ENCODE peak calls at places on chromosomes 12 and 14, in four cellular contexts. One of them, this sample, is unnamed.

GRCh38 chr12:121439715-121440114 is 39.8 kb downstream of the RNF34 start:
- DNase-seq in NCI-H1105: no peak
- DNase-seq in mucosa of descending colon: no peak
- DNase-seq in stimulated activated CD8-positive, alpha-beta memory T cell treated with anti-CD3 and anti-CD28 coated beads, Interleukin-12 subunit alpha, Interleukin-12 subunit beta, amount 100 ng/mL, for 4 hours: no peak
- DNase-seq in this sample: no peak

GRCh38 chr14:93430889-93431670 is at the start of gene UNC79:
- DNase-seq in NCI-H1105: peak; percentile 89
- DNase-seq in mucosa of descending colon: no peak
- DNase-seq in stimulated activated CD8-positive, alpha-beta memory T cell treated with anti-CD3 and anti-CD28 coated beads, Interleukin-12 subunit alpha, Interleukin-12 subunit beta, amount 100 ng/mL, for 4 hours: no peak
- DNase-seq in this sample: no peak

GRCh38 chr12:122399592-122400373 is 22.7 kb downstream of the CLIP1 start:
- DNase-seq in NCI-H1105: peak; percentile 75
- DNase-seq in mucosa of descending colon: peak; percentile 58
- DNase-seq in stimulated activated CD8-positive, alpha-beta memory T cell treated with anti-CD3 and anti-CD28 coated beads, Interleukin-12 subunit alpha, Interleukin-12 subunit beta, amount 100 ng/mL, for 4 hours: no peak
- DNase-seq in this sample: peak; percentile 75

GRCh38 chr12:109160433-109160832 is 44.0 kb downstream of the ACACB start:
- DNase-seq in NCI-H1105: no peak
- DNase-seq in mucosa of descending colon: no peak
- DNase-seq in stimulated activated CD8-positive, alpha-beta memory T cell treated with anti-CD3 and anti-CD28 coated beads, Interleukin-12 subunit alpha, Interleukin-12 subunit beta, amount 100 ng/mL, for 4 hours: no peak
- DNase-seq in this sample: no peak

GRCh38 chr14:92495041-92495440 is 18.5 kb upstream of the RIN3 start:
- DNase-seq in NCI-H1105: no peak
- DNase-seq in mucosa of descending colon: peak; percentile 2
- DNase-seq in stimulated activated CD8-positive, alpha-beta memory T cell treated with anti-CD3 and anti-CD28 coated beads, Interleukin-12 subunit alpha, Interleukin-12 subunit beta, amount 100 ng/mL, for 4 hours: no peak
- DNase-seq in this sample: no peak

GRCh38 chr14:74085047-74085637 is 386 bp downstream of the LIN52 start:
- DNase-seq in NCI-H1105: no peak
- DNase-seq in mucosa of descending colon: no peak
- DNase-seq in stimulated activated CD8-positive, alpha-beta memory T cell treated with anti-CD3 and anti-CD28 coated beads, Interleukin-12 subunit alpha, Interleukin-12 subunit beta, amount 100 ng/mL, for 4 hours: no peak
- DNase-seq in this sample: no peak

GRCh38 chr12:6925543-6926279 is 2.0 kb upstream of the ATN1 start:
- DNase-seq in NCI-H1105: peak; percentile 23
- DNase-seq in mucosa of descending colon: peak; percentile 72
- DNase-seq in stimulated activated CD8-positive, alpha-beta memory T cell treated with anti-CD3 and anti-CD28 coated beads, Interleukin-12 subunit alpha, Interleukin-12 subunit beta, amount 100 ng/mL, for 4 hours: no peak
- DNase-seq in this sample: peak; percentile 89

GRCh38 chr14:103534576-103535061 is 5.6 kb downstream of the TRMT61A start:
- DNase-seq in NCI-H1105: no peak
- DNase-seq in mucosa of descending colon: no peak
- DNase-seq in stimulated activated CD8-positive, alpha-beta memory T cell treated with anti-CD3 and anti-CD28 coated beads, Interleukin-12 subunit alpha, Interleukin-12 subunit beta, amount 100 ng/mL, for 4 hours: no peak
- DNase-seq in this sample: peak; percentile 52

GRCh38 chr12:70049596-70050360 is 193.5 kb upstream of the CNOT2 start:
- DNase-seq in NCI-H1105: no peak
- DNase-seq in mucosa of descending colon: peak; percentile 74
- DNase-seq in stimulated activated CD8-positive, alpha-beta memory T cell treated with anti-CD3 and anti-CD28 coated beads, Interleukin-12 subunit alpha, Interleukin-12 subunit beta, amount 100 ng/mL, for 4 hours: peak; percentile 21
- DNase-seq in this sample: no peak

GRCh38 chr12:14836336-14837210 is 6.8 kb downstream of the ART4 start:
- DNase-seq in NCI-H1105: no peak
- DNase-seq in mucosa of descending colon: no peak
- DNase-seq in stimulated activated CD8-positive, alpha-beta memory T cell treated with anti-CD3 and anti-CD28 coated beads, Interleukin-12 subunit alpha, Interleukin-12 subunit beta, amount 100 ng/mL, for 4 hours: no peak
- DNase-seq in this sample: no peak